ENCODE peak calls at places on chromosomes 5 and 9, in eight cellular contexts. T, U, I, Q, C, G, N and M are unnamed samples.
A peak's percentile ranks its signal among the peaks of the same experiment; 100 is the strongest.

GRCh38 chr5:40746703-40747102 is 9.1 kb downstream of the TTC33 start:
- DNase-seq in N (no peak), Q (no peak), T (no peak), U (no peak), C (no peak), G (no peak), I (no peak), M (no peak)

GRCh38 chr9:27422435-27422834 is 101.7 kb upstream of the IFNK start:
- DNase-seq in T (no peak), G (no peak), I (no peak), N (no peak), U (no peak), Q (no peak), C (no peak), M (no peak)

GRCh38 chr9:121876658-121877271 is 216.3 kb downstream of the TTLL11 start:
- DNase-seq in G (no peak), T (no peak), C (no peak), I (no peak), N (no peak), U (no peak), Q (peak; percentile 80), M (peak; percentile 38)

GRCh38 chr9:131817627-131818026 is 77.8 kb upstream of the RAPGEF1 start:
- DNase-seq in Q (no peak), U (no peak), T (no peak), C (no peak), I (no peak), G (no peak), N (peak; percentile 68), M (no peak)

GRCh38 chr5:52727568-52727967 is 60.1 kb upstream of the ITGA1 start:
- DNase-seq in Q (peak; percentile 43), I (no peak), U (no peak), N (no peak), C (no peak), T (no peak), G (no peak), M (peak; percentile 76)

GRCh38 chr9:1510712-1511111 is 460.6 kb downstream of the DMRT2 start:
- DNase-seq in C (no peak), N (no peak), U (no peak), G (no peak), I (no peak), Q (no peak), T (no peak), M (no peak)

GRCh38 chr5:143733635-143734341 is 78.2 kb upstream of the HMHB1 start:
- DNase-seq in I (no peak), T (no peak), G (no peak), Q (no peak), N (no peak), C (no peak), U (no peak), M (no peak)

GRCh38 chr5:176995896-176996767 is 10.4 kb downstream of the UIMC1 start:
- DNase-seq in U (no peak), T (no peak), G (no peak), N (no peak), C (no peak), I (no peak), Q (no peak), M (peak; percentile 87)

GRCh38 chr9:113593682-113594281 is 130.3 kb downstream of the RGS3 start:
- DNase-seq in I (peak; percentile 94), N (peak; percentile 88), T (peak; percentile 72), G (peak; percentile 77), C (no peak), Q (peak; percentile 95), U (no peak), M (peak; percentile 96)

GRCh38 chr5:178266581-178266980 is 34.0 kb upstream of the PHYKPL start:
- DNase-seq in T (no peak), G (no peak), N (no peak), Q (no peak), U (no peak), C (no peak), I (no peak), M (no peak)

GRCh38 chr9:99506781-99507305 is 284.8 kb downstream of the SEC61B start:
- DNase-seq in C (no peak), T (no peak), N (no peak), I (no peak), U (no peak), G (no peak), Q (no peak), M (no peak)

GRCh38 chr9:69519470-69520240 is 152.5 kb downstream of the APBA1 start:
- DNase-seq in C (no peak), Q (no peak), I (no peak), G (no peak), T (no peak), U (no peak), N (no peak), M (no peak)

GRCh38 chr9:97900738-97901565 is 21.3 kb downstream of the TRMO start:
- DNase-seq in I (peak; percentile 48), U (peak; percentile 10), Q (no peak), C (no peak), N (peak; percentile 13), T (no peak), G (no peak), M (peak; percentile 46)

GRCh38 chr5:119036101-119036762 is 34.7 kb upstream of the DMXL1 start:
- DNase-seq in I (no peak), G (no peak), Q (no peak), T (no peak), N (no peak), U (no peak), C (no peak), M (peak; percentile 44)

GRCh38 chr5:54091416-54092130 is 218.8 kb downstream of the ARL15 start:
- DNase-seq in Q (no peak), T (no peak), U (peak; percentile 61), N (peak; percentile 40), C (no peak), G (no peak), I (no peak), M (no peak)

GRCh38 chr5:80917596-80917995 is 42.6 kb upstream of the RASGRF2 start:
- DNase-seq in U (no peak), G (no peak), T (no peak), Q (no peak), N (no peak), I (no peak), C (no peak), M (peak; percentile 64)

GRCh38 chr9:127781821-127782220 is 3.4 kb upstream of the SH2D3C start:
- DNase-seq in Q (no peak), C (no peak), G (no peak), T (no peak), I (no peak), N (no peak), U (no peak), M (no peak)

GRCh38 chr9:15786616-15787015 is 233.8 kb downstream of the CCDC171 start:
- DNase-seq in I (no peak), Q (no peak), N (no peak), T (no peak), U (no peak), G (no peak), C (no peak), M (no peak)

GRCh38 chr5:111563041-111563822 is 50.9 kb upstream of the STARD4 start:
- DNase-seq in U (no peak), I (peak; percentile 11), C (no peak), G (no peak), T (no peak), N (no peak), Q (no peak), M (peak; percentile 100)

GRCh38 chr5:77632526-77633268 is 5.8 kb downstream of the OTP start:
- DNase-seq in T (no peak), Q (no peak), G (no peak), U (no peak), C (no peak), N (no peak), I (no peak), M (no peak)

GRCh38 chr5:111518747-111519146 is 6.4 kb upstream of the STARD4 start:
- DNase-seq in Q (no peak), T (no peak), I (no peak), U (no peak), C (no peak), N (no peak), G (no peak), M (peak; percentile 49)

GRCh38 chr5:26553079-26553478 is 485.3 kb downstream of the CDH9 start:
- DNase-seq in I (no peak), U (no peak), N (no peak), T (no peak), Q (no peak), G (no peak), C (no peak), M (no peak)

GRCh38 chr5:54309237-54309636 is 1.1 kb downstream of the ARL15 start:
- DNase-seq in T (no peak), C (no peak), G (no peak), Q (no peak), U (no peak), N (no peak), I (no peak), M (no peak)

GRCh38 chr9:77305622-77306365 is 128.5 kb downstream of the VPS13A start:
- DNase-seq in N (no peak), Q (no peak), G (no peak), U (no peak), I (no peak), C (no peak), T (no peak), M (peak; percentile 19)

GRCh38 chr5:135921388-135921787 is 25.7 kb upstream of the IL9 start:
- DNase-seq in N (no peak), C (no peak), T (no peak), I (no peak), U (no peak), G (no peak), Q (no peak), M (peak; percentile 42)

GRCh38 chr5:90386099-90386710 is 23.4 kb downstream of the CETN3 start:
- DNase-seq in Q (no peak), T (no peak), G (no peak), N (no peak), U (no peak), I (peak; percentile 71), C (no peak), M (peak; percentile 32)

GRCh38 chr9:105187781-105188180 is 56.7 kb upstream of the SLC44A1 start:
- DNase-seq in U (no peak), C (no peak), I (no peak), Q (no peak), N (no peak), G (no peak), T (no peak), M (peak; percentile 70)

GRCh38 chr5:53649352-53649751 is 88.9 kb downstream of the NDUFS4 start:
- DNase-seq in U (no peak), I (no peak), C (no peak), N (no peak), T (no peak), G (no peak), Q (no peak), M (no peak)

GRCh38 chr5:153816870-153817269 is 221.8 kb downstream of the FAM114A2 start:
- DNase-seq in C (no peak), G (no peak), Q (no peak), T (no peak), I (no peak), N (no peak), U (no peak), M (peak; percentile 48)

GRCh38 chr5:87127426-87127825 is 140.3 kb upstream of the RASA1 start:
- DNase-seq in G (no peak), I (no peak), C (no peak), N (no peak), U (no peak), Q (no peak), T (no peak), M (no peak)